ENCODE peak calls at places on chromosome 17, in seven cellular contexts. Q is OCI-LY7, R is A673, W is HFFc6, Y is activated gamma-delta T cell treated with Interleukin-2 at 50 U/mL for 16 hours, H is foreskin fibroblast, L is M059J. C is an unnamed sample.

GRCh38 chr17:6279659-6280058 is 155.3 kb downstream of the AIPL1 start:
- DNase-seq in Q (peak; percentile 13), L (peak; percentile 12), H (no peak), R (peak; percentile 15), Y (no peak), W (no peak), C (peak; percentile 67)

GRCh38 chr17:46061435-46061834 is 62.4 kb downstream of the STH start:
- DNase-seq in H (peak; percentile 24), R (peak; percentile 20), Y (no peak), Q (no peak), W (peak; percentile 18), L (peak; percentile 13), C (peak; percentile 10)

GRCh38 chr17:80956321-80957190 is 35.1 kb upstream of the CHMP6 start:
- DNase-seq in Y (no peak), H (no peak), Q (no peak), L (no peak), W (no peak), R (no peak), C (no peak)

GRCh38 chr17:81429813-81430510 is 34.7 kb downstream of the BAHCC1 start:
- DNase-seq in H (peak; percentile 69), Y (no peak), R (peak; percentile 71), L (no peak), W (no peak), Q (no peak), C (no peak)

GRCh38 chr17:4465786-4466185 is 32.0 kb downstream of the SPNS3 start:
- DNase-seq in Y (no peak), R (no peak), H (no peak), W (no peak), L (no peak), Q (no peak), C (no peak)

GRCh38 chr17:41338961-41339485 is 11.6 kb downstream of the KRT33A start:
- DNase-seq in H (peak; percentile 51), W (peak; percentile 33), Y (peak; percentile 43), L (peak; percentile 60), R (no peak), Q (no peak), C (no peak)

GRCh38 chr17:74523308-74523707 is 8.0 kb downstream of the CD300LB start:
- DNase-seq in Y (no peak), W (no peak), L (no peak), R (no peak), Q (no peak), H (no peak), C (no peak)

GRCh38 chr17:44911133-44912001 is 3.9 kb downstream of the GFAP start:
- DNase-seq in Q (peak; percentile 56), W (peak; percentile 44), Y (peak; percentile 45), R (peak; percentile 35), L (no peak), H (peak; percentile 64), C (peak; percentile 6)

GRCh38 chr17:45235071-45236001 is 13.7 kb downstream of the FMNL1 start:
- DNase-seq in Y (peak; percentile 81), Q (peak; percentile 79), L (peak; percentile 54), R (peak; percentile 58), W (peak; percentile 37), H (peak; percentile 84), C (peak; percentile 44)

GRCh38 chr17:3916013-3916696 is at the start of gene P2RX1:
- DNase-seq in L (no peak), Y (peak; percentile 29), Q (peak; percentile 43), H (no peak), R (peak; percentile 38), W (no peak), C (no peak)

GRCh38 chr17:68403122-68403521 is 54.2 kb downstream of the WIPI1 start:
- DNase-seq in Y (no peak), Q (no peak), W (no peak), R (no peak), L (no peak), H (no peak), C (no peak)

GRCh38 chr17:14950216-14950615 is 314.9 kb downstream of the PMP22 start:
- DNase-seq in R (no peak), Y (no peak), L (no peak), Q (no peak), H (no peak), W (no peak), C (no peak)

GRCh38 chr17:2580641-2581040 is 12.8 kb upstream of the PAFAH1B1 start:
- DNase-seq in H (no peak), W (no peak), Y (no peak), Q (no peak), R (no peak), L (no peak), C (no peak)

GRCh38 chr17:83053779-83054451 is 25.5 kb upstream of the METRNL start:
- DNase-seq in R (no peak), H (no peak), Q (peak; percentile 47), L (no peak), W (no peak), Y (peak; percentile 34), C (no peak)

GRCh38 chr17:9576521-9577401 is at the start of gene CFAP52:
- DNase-seq in R (peak; percentile 88), Q (peak; percentile 60), Y (peak; percentile 61), H (peak; percentile 93), L (peak; percentile 80), W (peak; percentile 77), C (peak; percentile 85)

GRCh38 chr17:49925916-49926315 is 43.1 kb upstream of the DLX4 start:
- DNase-seq in Y (no peak), R (no peak), H (no peak), L (no peak), W (no peak), Q (no peak), C (no peak)

GRCh38 chr17:31527606-31528005 is 136.1 kb downstream of the RAB11FIP4 start:
- DNase-seq in H (no peak), R (no peak), Y (no peak), W (peak; percentile 61), L (peak; percentile 48), Q (no peak), C (no peak)

GRCh38 chr17:13981881-13982280 is 87.4 kb upstream of the COX10 start:
- DNase-seq in L (no peak), H (no peak), Q (no peak), W (no peak), R (peak; percentile 12), Y (no peak), C (no peak)

GRCh38 chr17:47896672-47897490 is 845 bp downstream of the SP2 start:
- DNase-seq in W (no peak), Q (peak; percentile 6), Y (no peak), R (no peak), H (peak; percentile 38), L (peak; percentile 18), C (no peak)

GRCh38 chr17:56262854-56263253 is 109.6 kb downstream of the ANKFN1 start:
- DNase-seq in W (no peak), L (peak; percentile 31), Q (no peak), R (no peak), Y (no peak), H (no peak), C (no peak)

GRCh38 chr17:16877102-16877501 is 94.8 kb downstream of the TNFRSF13B start:
- DNase-seq in H (peak; percentile 21), Y (no peak), R (peak; percentile 52), L (peak; percentile 29), Q (no peak), W (no peak), C (no peak)

GRCh38 chr17:19022747-19023146 is 18.2 kb upstream of the FAM83G start:
- DNase-seq in R (no peak), H (no peak), L (no peak), W (no peak), Q (no peak), Y (no peak), C (no peak)

GRCh38 chr17:81601525-81602120 is 35.3 kb downstream of the NPLOC4 start:
- DNase-seq in L (peak; percentile 66), Q (peak; percentile 82), R (peak; percentile 87), H (peak; percentile 90), W (peak; percentile 74), Y (peak; percentile 36), C (peak; percentile 52)

GRCh38 chr17:6755281-6755680 is 565 bp upstream of the XAF1 start:
- DNase-seq in H (peak; percentile 72), L (no peak), R (peak; percentile 33), W (no peak), Q (no peak), Y (no peak), C (no peak)

GRCh38 chr17:81561494-81561885 is 9.3 kb upstream of the FAAP100 start:
- DNase-seq in Y (no peak), R (no peak), W (peak; percentile 48), H (peak; percentile 74), Q (no peak), L (peak; percentile 68), C (no peak)

GRCh38 chr17:66459811-66460270 is 157.4 kb downstream of the PRKCA start:
- DNase-seq in W (peak; percentile 94), R (peak; percentile 56), H (peak; percentile 99), Q (no peak), L (peak; percentile 95), Y (no peak), C (no peak)

GRCh38 chr17:82200743-82201497 is 11.7 kb downstream of the CCDC57 start:
- DNase-seq in H (no peak), Y (peak; percentile 68), L (no peak), W (no peak), R (no peak), Q (no peak), C (no peak)

GRCh38 chr17:50118828-50119218 is 11.1 kb downstream of the SAMD14 start:
- DNase-seq in Q (no peak), Y (no peak), W (no peak), L (no peak), H (no peak), R (no peak), C (no peak)

GRCh38 chr17:21301593-21302550 is 17.4 kb downstream of the MAP2K3 start:
- DNase-seq in R (no peak), Q (no peak), H (no peak), Y (no peak), L (no peak), W (no peak), C (no peak)

GRCh38 chr17:27888945-27889344 is 4.2 kb downstream of the LYRM9 start:
- DNase-seq in R (no peak), Q (no peak), W (no peak), H (no peak), Y (no peak), L (peak; percentile 69), C (no peak)

GRCh38 chr17:80474933-80475915 is 1.2 kb downstream of the NPTX1 start:
- DNase-seq in W (no peak), R (peak; percentile 42), L (no peak), H (no peak), Q (no peak), Y (no peak), C (no peak)

GRCh38 chr17:82289822-82290541 is 16.5 kb upstream of the CSNK1D start:
- DNase-seq in H (no peak), Q (no peak), R (no peak), Y (no peak), L (no peak), W (no peak), C (no peak)

GRCh38 chr17:66850692-66851091 is 15.8 kb downstream of the CACNG5 start:
- DNase-seq in L (no peak), H (no peak), W (no peak), R (peak; percentile 21), Q (no peak), Y (no peak), C (no peak)

GRCh38 chr17:16470302-16470701 is 21.7 kb downstream of the LRRC75A start:
- DNase-seq in H (no peak), L (no peak), R (no peak), W (no peak), Y (no peak), Q (no peak), C (peak; percentile 60)

GRCh38 chr17:81722184-81723120 is 10.4 kb downstream of the SLC25A10 start:
- DNase-seq in Q (no peak), R (no peak), L (peak; percentile 61), W (no peak), H (no peak), Y (no peak), C (no peak)